ENCODE peak calls at places on chromosomes 16 and 17, in four cellular contexts. C is kidney, Z is A549, Y is body of pancreas. A is an unnamed sample.

GRCh38 chr17:18248811-18249210 is 9.7 kb downstream of the FLII start:
- DNase-seq in Z (no peak), C (no peak), Y (no peak), A (no peak)

GRCh38 chr16:57469046-57469445 is 6.6 kb downstream of the POLR2C start:
- DNase-seq in Y (no peak), C (no peak), Z (no peak), A (no peak)

GRCh38 chr16:85865-86264 is 7.8 kb downstream of the MPG start:
- DNase-seq in Y (no peak), C (no peak), Z (no peak), A (no peak)

GRCh38 chr17:17561408-17562144 is 29.9 kb downstream of the PEMT start:
- DNase-seq in Z (no peak), Y (peak; percentile 94), C (peak; percentile 96), A (no peak)

GRCh38 chr16:7334801-7335560 is 2.3 kb downstream of the RBFOX1 start:
- DNase-seq in Z (no peak), C (no peak), Y (no peak), A (no peak)

GRCh38 chr16:16009396-16009795 is 60.0 kb downstream of the ABCC1 start:
- DNase-seq in C (peak; percentile 74), Z (no peak), Y (no peak), A (no peak)

GRCh38 chr17:18889658-18890057 is 31.7 kb downstream of the PRPSAP2 start:
- DNase-seq in Y (no peak), C (no peak), Z (no peak), A (no peak)

GRCh38 chr17:34254651-34255380 is at the start of gene CCL2:
- DNase-seq in C (peak; percentile 83), Y (peak; percentile 49), Z (peak; percentile 76), A (no peak)

GRCh38 chr17:30323262-30323894 is 10.5 kb downstream of the TMIGD1 start:
- DNase-seq in C (no peak), Y (no peak), Z (no peak), A (no peak)

GRCh38 chr17:30332057-30332542 is 1.8 kb downstream of the TMIGD1 start:
- DNase-seq in Z (peak; percentile 73), C (no peak), Y (no peak), A (no peak)

GRCh38 chr17:30324723-30325122 is 9.1 kb downstream of the TMIGD1 start:
- DNase-seq in C (no peak), Y (no peak), Z (no peak), A (no peak)

GRCh38 chr17:30323895-30324319 is 9.9 kb downstream of the TMIGD1 start:
- DNase-seq in C (no peak), Z (peak; percentile 43), Y (peak; percentile 48), A (no peak)

DNA sequence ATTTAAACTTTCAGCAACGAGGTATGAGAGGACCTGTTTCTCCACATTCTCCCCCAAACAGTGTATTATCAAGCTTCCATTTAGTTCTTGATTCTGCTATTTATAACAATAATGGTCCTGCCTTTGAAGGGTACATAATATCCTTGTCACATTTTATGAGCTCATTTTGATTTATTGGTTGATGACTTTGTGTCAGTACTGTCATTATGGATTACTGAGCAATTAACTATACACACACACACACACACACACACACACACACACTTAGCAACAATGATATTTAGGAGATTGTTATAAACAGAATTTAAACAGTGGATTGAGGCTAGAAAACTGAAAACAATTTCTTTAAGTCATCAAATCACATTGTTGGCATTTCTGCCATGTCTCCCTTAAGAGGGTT is 7.0 kb downstream of the TMIGD1 start:
- DNase-seq in Y (no peak), C (no peak), Z (no peak), A (no peak)
- H3K4me1 ChIP-seq in Y (no peaks in the 10 kb centered on the region), C (no peaks in the 10 kb centered on the region), Z (peaks cover 23% of the 10 kb centered on the region), A (no peaks in the 10 kb centered on the region)

GRCh38 chr17:27378482-27379200 is 77.6 kb upstream of the KSR1 start:
- DNase-seq in Z (no peak), C (no peak), Y (no peak), A (no peak)
- TF ChIP-seq CTCF in Z (no peak), C (no peak), Y (no peak), A (no peak)

GRCh38 chr16:1474796-1475551 is at the start of gene CLCN7:
- DNase-seq in Y (peak; percentile 89), Z (peak; percentile 92), C (peak; percentile 97), A (peak; percentile 81)
- H3K4me1 ChIP-seq in Y (peaks cover 23% of the 10 kb centered on the region), Z (peaks cover 11% of the 10 kb centered on the region), C (peaks cover 30% of the 10 kb centered on the region), A (no peaks in the 10 kb centered on the region)

GRCh38 chr16:85492617-85492957 is 120.5 kb upstream of the GSE1 start:
- DNase-seq in Y (no peak), Z (no peak), C (no peak), A (no peak)

GRCh38 chr16:85490407-85490806 is 122.7 kb upstream of the GSE1 start:
- DNase-seq in Y (no peak), Z (no peak), C (no peak), A (no peak)

GRCh38 chr16:85491798-85492616 is 121.1 kb upstream of the GSE1 start:
- DNase-seq in C (peak; percentile 93), Y (peak; percentile 97), Z (no peak), A (no peak)

GRCh38 chr16:85488414-85488813 is 124.7 kb upstream of the GSE1 start:
- DNase-seq in Z (no peak), Y (no peak), C (no peak), A (no peak)

DNA sequence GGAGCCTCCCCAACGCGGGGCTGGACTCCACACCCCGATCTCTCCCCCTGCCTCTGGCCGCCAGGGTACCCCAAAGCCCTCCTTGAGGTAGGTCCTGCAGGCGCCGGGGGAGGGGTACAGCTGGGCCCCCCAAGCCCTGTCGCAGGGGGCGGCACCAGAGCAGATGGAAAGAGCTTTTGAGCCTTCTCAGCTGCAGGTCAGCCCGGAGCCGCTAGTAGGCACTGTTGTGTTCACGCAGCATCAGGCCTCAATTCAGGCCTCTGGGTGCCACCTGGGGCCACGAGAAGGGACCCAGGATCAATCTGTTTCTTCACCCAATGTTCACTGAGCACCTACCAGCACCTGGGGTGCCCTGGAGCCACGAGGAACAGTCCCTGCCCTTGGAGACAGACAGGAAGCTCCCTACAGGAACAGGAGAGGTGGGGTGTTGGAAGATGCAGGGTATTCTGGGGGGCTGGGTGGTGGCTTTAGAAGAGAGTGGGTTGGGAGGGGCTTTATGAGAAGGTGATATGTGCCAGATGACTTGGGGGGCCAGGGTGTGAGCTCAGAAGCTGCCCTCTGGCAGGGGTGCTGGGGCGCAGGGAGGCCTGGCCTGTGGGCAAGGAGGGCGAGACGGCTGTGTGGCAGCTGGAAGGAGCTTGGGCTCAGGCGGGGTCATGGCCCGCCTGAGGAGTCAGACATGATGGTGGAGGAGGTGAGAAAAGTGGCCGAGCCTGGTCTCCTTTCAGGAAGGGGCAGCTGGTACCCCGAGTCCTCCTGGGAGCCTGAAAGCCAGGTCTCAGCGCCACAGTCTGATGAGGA is 122.0 kb upstream of the GSE1 start:
- DNase-seq in Z (peak; percentile 52), Y (peak; percentile 49), C (no peak), A (no peak)
- TF ChIP-seq CTCF in Z (peak; percentile 84), Y (peak; percentile 61), C (no peak), A (peak; percentile 23)

GRCh38 chr17:77887110-77887463 is 71.4 kb upstream of the TNRC6C start:
- DNase-seq in Y (no peak), C (no peak), Z (no peak), A (no peak)

GRCh38 chr17:77889866-77890760 is 68.4 kb upstream of the TNRC6C start:
- DNase-seq in Y (no peak), Z (no peak), C (peak; percentile 53), A (peak; percentile 58)

GRCh38 chr17:77887464-77888241 is 70.8 kb upstream of the TNRC6C start:
- DNase-seq in C (peak; percentile 96), Y (peak; percentile 78), Z (peak; percentile 64), A (peak; percentile 48)

GRCh38 chr17:77889135-77889505 is 69.4 kb upstream of the TNRC6C start:
- DNase-seq in Z (no peak), C (peak; percentile 25), Y (no peak), A (peak; percentile 11)

DNA sequence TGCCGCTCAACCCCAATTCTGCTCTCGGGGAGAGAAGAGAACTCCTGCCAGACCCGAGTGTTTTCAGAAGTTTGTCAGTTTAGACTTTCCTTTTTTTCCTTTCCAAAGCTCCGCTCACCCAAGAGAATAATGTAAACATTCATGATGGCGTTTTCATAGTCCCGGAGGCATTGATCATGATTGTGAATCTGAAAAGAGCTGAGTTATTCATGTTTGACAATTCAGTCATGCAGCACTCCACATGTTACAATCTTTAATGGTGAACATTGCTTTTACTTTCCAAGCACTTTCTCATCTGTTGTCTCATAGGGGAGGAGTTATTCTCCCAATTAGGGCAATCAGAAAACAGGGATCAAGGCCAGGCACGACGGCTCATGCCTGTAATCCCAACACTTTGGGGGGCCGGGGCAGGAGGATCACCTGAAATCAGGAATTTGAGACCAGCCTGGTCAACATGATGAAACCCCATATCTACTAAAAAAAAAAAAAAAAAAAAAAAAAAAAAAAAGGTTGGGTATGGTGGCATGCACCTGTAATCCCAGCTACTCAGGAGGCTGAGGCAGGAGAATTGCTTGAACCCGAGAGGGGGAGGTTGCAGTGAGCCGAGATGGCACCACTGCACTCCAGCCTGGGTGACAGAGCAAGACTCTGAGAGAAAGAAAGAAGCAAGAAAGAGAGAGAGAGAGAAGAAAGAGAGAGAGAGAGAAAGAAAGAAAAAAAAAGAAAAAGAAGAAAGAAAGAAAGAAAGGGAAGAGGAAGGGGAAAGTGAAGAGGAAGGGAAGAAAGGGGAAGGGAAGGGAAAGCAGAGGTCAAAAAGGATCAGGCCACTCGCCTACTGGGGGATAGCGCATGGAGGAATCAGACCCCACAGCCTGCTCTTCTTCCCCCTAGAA is 70.0 kb upstream of the TNRC6C start:
- DNase-seq in C (peak; percentile 25), Y (no peak), Z (no peak), A (peak; percentile 26)
- H3K4me1 ChIP-seq in C (peaks cover 7% of the 10 kb centered on the region), Y (peaks cover 4% of the 10 kb centered on the region), Z (peaks cover 20% of the 10 kb centered on the region), A (peaks cover 2% of the 10 kb centered on the region)